ENCODE peak calls at places on chromosome 15, in eight cellular contexts. One of them, this sample, is unnamed.
A peak's percentile ranks its signal among the peaks of the same experiment; 100 is the strongest.

GRCh38 chr15:83200589-83200988 is 7.0 kb downstream of the HDGFL3 start:
- DNase-seq in memory B cell: no peak
- DNase-seq in NCI-H2081: no peak
- DNase-seq in esophagus muscularis mucosa: no peak
- DNase-seq in tibial artery: no peak
- DNase-seq in NCI-H1694 treated with DMSO at 0.1 percent for 48 hours: no peak
- DNase-seq in body of pancreas: no peak
- DNase-seq in fibroblast of lung: no peak
- DNase-seq in this sample: no peak

GRCh38 chr15:83571820-83572707 is 81.9 kb upstream of the ADAMTSL3 start:
- DNase-seq in esophagus muscularis mucosa: no peak
- DNase-seq in NCI-H2081: no peak
- DNase-seq in body of pancreas: no peak
- DNase-seq in tibial artery: no peak
- DNase-seq in memory B cell: no peak
- DNase-seq in fibroblast of lung: peak; percentile 44
- DNase-seq in NCI-H1694 treated with DMSO at 0.1 percent for 48 hours: no peak
- DNase-seq in this sample: no peak

GRCh38 chr15:94592495-94592894 is 361.1 kb downstream of the MCTP2 start:
- DNase-seq in body of pancreas: no peak
- DNase-seq in fibroblast of lung: no peak
- DNase-seq in esophagus muscularis mucosa: no peak
- DNase-seq in NCI-H1694 treated with DMSO at 0.1 percent for 48 hours: no peak
- DNase-seq in NCI-H2081: no peak
- DNase-seq in memory B cell: no peak
- DNase-seq in tibial artery: no peak
- DNase-seq in this sample: no peak

GRCh38 chr15:89802986-89803820 is 11.4 kb downstream of the ANPEP start:
- DNase-seq in tibial artery: no peak
- DNase-seq in esophagus muscularis mucosa: no peak
- DNase-seq in fibroblast of lung: no peak
- DNase-seq in body of pancreas: no peak
- DNase-seq in memory B cell: no peak
- DNase-seq in NCI-H1694 treated with DMSO at 0.1 percent for 48 hours: no peak
- DNase-seq in NCI-H2081: no peak
- DNase-seq in this sample: no peak

GRCh38 chr15:89912674-89913396 is at the start of gene ARPIN:
- DNase-seq in memory B cell: no peak
- DNase-seq in body of pancreas: peak; percentile 65
- DNase-seq in NCI-H1694 treated with DMSO at 0.1 percent for 48 hours: no peak
- DNase-seq in esophagus muscularis mucosa: no peak
- DNase-seq in fibroblast of lung: peak; percentile 55
- DNase-seq in tibial artery: peak; percentile 77
- DNase-seq in NCI-H2081: no peak
- DNase-seq in this sample: peak; percentile 16

GRCh38 chr15:101167791-101168462 is 83.9 kb downstream of the CHSY1 start:
- DNase-seq in esophagus muscularis mucosa: peak; percentile 94
- DNase-seq in NCI-H1694 treated with DMSO at 0.1 percent for 48 hours: no peak
- DNase-seq in tibial artery: peak; percentile 86
- DNase-seq in fibroblast of lung: peak; percentile 86
- DNase-seq in NCI-H2081: no peak
- DNase-seq in body of pancreas: peak; percentile 64
- DNase-seq in memory B cell: no peak
- DNase-seq in this sample: peak; percentile 57

GRCh38 chr15:74988007-74988800 is 7.2 kb upstream of the SCAMP5 start:
- DNase-seq in NCI-H1694 treated with DMSO at 0.1 percent for 48 hours: peak; percentile 64
- DNase-seq in esophagus muscularis mucosa: no peak
- DNase-seq in tibial artery: no peak
- DNase-seq in body of pancreas: peak; percentile 66
- DNase-seq in NCI-H2081: peak; percentile 50
- DNase-seq in fibroblast of lung: peak; percentile 16
- DNase-seq in memory B cell: no peak
- DNase-seq in this sample: peak; percentile 65

GRCh38 chr15:59522988-59523461 is 85.0 kb downstream of the FAM81A start:
- DNase-seq in tibial artery: no peak
- DNase-seq in fibroblast of lung: no peak
- DNase-seq in memory B cell: no peak
- DNase-seq in esophagus muscularis mucosa: no peak
- DNase-seq in NCI-H1694 treated with DMSO at 0.1 percent for 48 hours: no peak
- DNase-seq in body of pancreas: no peak
- DNase-seq in NCI-H2081: no peak
- DNase-seq in this sample: no peak

GRCh38 chr15:35545316-35545824 is 595 bp downstream of the DPH6 start:
- DNase-seq in NCI-H2081: no peak
- DNase-seq in memory B cell: no peak
- DNase-seq in tibial artery: peak; percentile 69
- DNase-seq in body of pancreas: peak; percentile 60
- DNase-seq in esophagus muscularis mucosa: no peak
- DNase-seq in fibroblast of lung: peak; percentile 79
- DNase-seq in NCI-H1694 treated with DMSO at 0.1 percent for 48 hours: no peak
- DNase-seq in this sample: peak; percentile 6

GRCh38 chr15:66270932-66271331 is 17.4 kb upstream of the MEGF11 start:
- DNase-seq in fibroblast of lung: no peak
- DNase-seq in memory B cell: no peak
- DNase-seq in tibial artery: no peak
- DNase-seq in NCI-H1694 treated with DMSO at 0.1 percent for 48 hours: no peak
- DNase-seq in body of pancreas: no peak
- DNase-seq in esophagus muscularis mucosa: no peak
- DNase-seq in NCI-H2081: no peak
- DNase-seq in this sample: no peak

GRCh38 chr15:78437107-78437761 is 782 bp upstream of the IREB2 start:
- DNase-seq in NCI-H1694 treated with DMSO at 0.1 percent for 48 hours: no peak
- DNase-seq in fibroblast of lung: no peak
- DNase-seq in memory B cell: peak; percentile 5
- DNase-seq in body of pancreas: no peak
- DNase-seq in tibial artery: no peak
- DNase-seq in esophagus muscularis mucosa: no peak
- DNase-seq in NCI-H2081: no peak
- DNase-seq in this sample: no peak

GRCh38 chr15:39285066-39285465 is 295.8 kb upstream of the THBS1 start:
- DNase-seq in memory B cell: no peak
- DNase-seq in fibroblast of lung: no peak
- DNase-seq in esophagus muscularis mucosa: no peak
- DNase-seq in body of pancreas: no peak
- DNase-seq in NCI-H1694 treated with DMSO at 0.1 percent for 48 hours: no peak
- DNase-seq in tibial artery: no peak
- DNase-seq in NCI-H2081: no peak
- DNase-seq in this sample: no peak

GRCh38 chr15:67149859-67150824 is 84.7 kb downstream of the SMAD3 start:
- DNase-seq in esophagus muscularis mucosa: no peak
- DNase-seq in tibial artery: peak; percentile 83
- DNase-seq in NCI-H1694 treated with DMSO at 0.1 percent for 48 hours: no peak
- DNase-seq in body of pancreas: peak; percentile 76
- DNase-seq in memory B cell: no peak
- DNase-seq in NCI-H2081: no peak
- DNase-seq in fibroblast of lung: peak; percentile 98
- DNase-seq in this sample: peak; percentile 94

GRCh38 chr15:37054336-37054735 is 46.0 kb downstream of the MEIS2 start:
- DNase-seq in memory B cell: no peak
- DNase-seq in esophagus muscularis mucosa: no peak
- DNase-seq in NCI-H2081: no peak
- DNase-seq in fibroblast of lung: no peak
- DNase-seq in body of pancreas: no peak
- DNase-seq in tibial artery: no peak
- DNase-seq in NCI-H1694 treated with DMSO at 0.1 percent for 48 hours: no peak
- DNase-seq in this sample: no peak

GRCh38 chr15:73859236-73859635 is 14.1 kb upstream of the TBC1D21 start:
- DNase-seq in tibial artery: no peak
- DNase-seq in memory B cell: no peak
- DNase-seq in body of pancreas: no peak
- DNase-seq in fibroblast of lung: no peak
- DNase-seq in NCI-H1694 treated with DMSO at 0.1 percent for 48 hours: no peak
- DNase-seq in NCI-H2081: no peak
- DNase-seq in esophagus muscularis mucosa: no peak
- DNase-seq in this sample: no peak

GRCh38 chr15:78909791-78910228 is 35.0 kb downstream of the CTSH start:
- DNase-seq in NCI-H1694 treated with DMSO at 0.1 percent for 48 hours: peak; percentile 21
- DNase-seq in NCI-H2081: peak; percentile 29
- DNase-seq in body of pancreas: peak; percentile 43
- DNase-seq in tibial artery: no peak
- DNase-seq in memory B cell: peak; percentile 33
- DNase-seq in esophagus muscularis mucosa: no peak
- DNase-seq in fibroblast of lung: peak; percentile 54
- DNase-seq in this sample: peak; percentile 42

GRCh38 chr15:101295607-101296225 is 668 bp upstream of the SNRPA1 start:
- DNase-seq in body of pancreas: no peak
- DNase-seq in memory B cell: no peak
- DNase-seq in NCI-H1694 treated with DMSO at 0.1 percent for 48 hours: peak; percentile 16
- DNase-seq in esophagus muscularis mucosa: no peak
- DNase-seq in tibial artery: no peak
- DNase-seq in NCI-H2081: no peak
- DNase-seq in fibroblast of lung: peak; percentile 73
- DNase-seq in this sample: no peak

GRCh38 chr15:57542505-57542817 is 49.2 kb upstream of the MYZAP start:
- DNase-seq in tibial artery: no peak
- DNase-seq in NCI-H1694 treated with DMSO at 0.1 percent for 48 hours: no peak
- DNase-seq in fibroblast of lung: no peak
- DNase-seq in body of pancreas: no peak
- DNase-seq in memory B cell: no peak
- DNase-seq in NCI-H2081: no peak
- DNase-seq in esophagus muscularis mucosa: no peak
- DNase-seq in this sample: no peak

GRCh38 chr15:99104788-99105515 is at the start of gene SYNM:
- DNase-seq in body of pancreas: peak; percentile 71
- DNase-seq in NCI-H1694 treated with DMSO at 0.1 percent for 48 hours: peak; percentile 36
- DNase-seq in memory B cell: peak; percentile 4
- DNase-seq in esophagus muscularis mucosa: no peak
- DNase-seq in fibroblast of lung: peak; percentile 78
- DNase-seq in tibial artery: peak; percentile 94
- DNase-seq in NCI-H2081: peak; percentile 82
- DNase-seq in this sample: peak; percentile 72

GRCh38 chr15:64464271-64465005 is 4.1 kb downstream of the ZNF609 start:
- DNase-seq in fibroblast of lung: no peak
- DNase-seq in memory B cell: no peak
- DNase-seq in esophagus muscularis mucosa: no peak
- DNase-seq in tibial artery: no peak
- DNase-seq in body of pancreas: no peak
- DNase-seq in NCI-H1694 treated with DMSO at 0.1 percent for 48 hours: no peak
- DNase-seq in NCI-H2081: peak; percentile 58
- DNase-seq in this sample: no peak

GRCh38 chr15:37788767-37789391 is 145.6 kb upstream of the TMCO5A start:
- DNase-seq in NCI-H1694 treated with DMSO at 0.1 percent for 48 hours: no peak
- DNase-seq in fibroblast of lung: no peak
- DNase-seq in memory B cell: no peak
- DNase-seq in esophagus muscularis mucosa: no peak
- DNase-seq in tibial artery: no peak
- DNase-seq in NCI-H2081: peak; percentile 7
- DNase-seq in body of pancreas: no peak
- DNase-seq in this sample: no peak

This sample was measured in HepG2.